ENCODE peak calls at places on chromosomes 1 and 21, in seven cellular contexts. One of them, this sample, is unnamed.

GRCh38 chr1:61170328-61171238 is 88.2 kb downstream of the NFIA start:
- DNase-seq in trophoblast cell: no peak
- DNase-seq in neuronal stem cell: no peak
- DNase-seq in mesendoderm: no peak
- DNase-seq in IMR-90: peak
- DNase-seq in H1: no peak
- DNase-seq in mesenchymal stem cell: no peak
- DNase-seq in this sample: no peak

GRCh38 chr21:29163381-29164115 is 33.1 kb downstream of the MAP3K7CL start:
- DNase-seq in trophoblast cell: peak
- DNase-seq in neuronal stem cell: no peak
- DNase-seq in mesendoderm: no peak
- DNase-seq in IMR-90: no peak
- DNase-seq in H1: no peak
- DNase-seq in mesenchymal stem cell: peak
- DNase-seq in this sample: no peak

GRCh38 chr21:37909936-37910335 is 6.3 kb downstream of the KCNJ6 start:
- DNase-seq in trophoblast cell: no peak
- DNase-seq in neuronal stem cell: no peak
- DNase-seq in mesendoderm: peak
- DNase-seq in IMR-90: no peak
- DNase-seq in H1: no peak
- DNase-seq in mesenchymal stem cell: no peak
- DNase-seq in this sample: no peak

GRCh38 chr1:212310383-212310782 is 25.2 kb downstream of the PPP2R5A start:
- DNase-seq in trophoblast cell: no peak
- DNase-seq in neuronal stem cell: no peak
- DNase-seq in mesendoderm: no peak
- DNase-seq in IMR-90: no peak
- DNase-seq in H1: no peak
- DNase-seq in mesenchymal stem cell: no peak
- DNase-seq in this sample: no peak

GRCh38 chr1:245862812-245863540 is 644.1 kb downstream of the SMYD3 start:
- DNase-seq in trophoblast cell: no peak
- DNase-seq in neuronal stem cell: no peak
- DNase-seq in mesendoderm: no peak
- DNase-seq in IMR-90: no peak
- DNase-seq in H1: no peak
- DNase-seq in mesenchymal stem cell: no peak
- DNase-seq in this sample: no peak

GRCh38 chr1:230550428-230550827 is 91.9 kb upstream of the COG2 start:
- DNase-seq in trophoblast cell: no peak
- DNase-seq in neuronal stem cell: no peak
- DNase-seq in mesendoderm: no peak
- DNase-seq in IMR-90: no peak
- DNase-seq in H1: no peak
- DNase-seq in mesenchymal stem cell: peak
- DNase-seq in this sample: no peak

GRCh38 chr21:42081931-42082381 is 10.8 kb downstream of the UMODL1 start:
- DNase-seq in trophoblast cell: no peak
- DNase-seq in neuronal stem cell: no peak
- DNase-seq in mesendoderm: no peak
- DNase-seq in IMR-90: no peak
- DNase-seq in H1: no peak
- DNase-seq in mesenchymal stem cell: no peak
- DNase-seq in this sample: no peak

GRCh38 chr1:217138173-217138838 is 415.1 kb upstream of the ESRRG start:
- DNase-seq in trophoblast cell: no peak
- DNase-seq in neuronal stem cell: peak
- DNase-seq in mesendoderm: peak
- DNase-seq in IMR-90: no peak
- DNase-seq in H1: no peak
- DNase-seq in mesenchymal stem cell: no peak
- DNase-seq in this sample: no peak

GRCh38 chr1:2177946-2178538 is 16.5 kb downstream of the FAAP20 start:
- DNase-seq in trophoblast cell: no peak
- DNase-seq in neuronal stem cell: no peak
- DNase-seq in mesendoderm: no peak
- DNase-seq in IMR-90: no peak
- DNase-seq in H1: no peak
- DNase-seq in mesenchymal stem cell: no peak
- DNase-seq in this sample: no peak

GRCh38 chr1:2175681-2176454 is 18.7 kb downstream of the FAAP20 start:
- DNase-seq in trophoblast cell: no peak
- DNase-seq in neuronal stem cell: no peak
- DNase-seq in mesendoderm: no peak
- DNase-seq in IMR-90: no peak
- DNase-seq in H1: no peak
- DNase-seq in mesenchymal stem cell: no peak
- DNase-seq in this sample: no peak

GRCh38 chr1:2178875-2179274 is 15.7 kb downstream of the FAAP20 start:
- DNase-seq in trophoblast cell: no peak
- DNase-seq in neuronal stem cell: no peak
- DNase-seq in mesendoderm: no peak
- DNase-seq in IMR-90: no peak
- DNase-seq in H1: no peak
- DNase-seq in mesenchymal stem cell: no peak
- DNase-seq in this sample: no peak

GRCh38 chr1:2176615-2177014 is 18.0 kb downstream of the FAAP20 start:
- DNase-seq in trophoblast cell: no peak
- DNase-seq in neuronal stem cell: no peak
- DNase-seq in mesendoderm: no peak
- DNase-seq in IMR-90: no peak
- DNase-seq in H1: no peak
- DNase-seq in mesenchymal stem cell: no peak
- DNase-seq in this sample: no peak

GRCh38 chr1:2177541-2177940 is 17.0 kb downstream of the FAAP20 start:
- DNase-seq in trophoblast cell: no peak
- DNase-seq in neuronal stem cell: no peak
- DNase-seq in mesendoderm: no peak
- DNase-seq in IMR-90: no peak
- DNase-seq in H1: no peak
- DNase-seq in mesenchymal stem cell: no peak
- DNase-seq in this sample: no peak
- H3K23ac ChIP-seq in trophoblast cell: no peak
- H3K23ac ChIP-seq in neuronal stem cell: peak
- H3K23ac ChIP-seq in mesendoderm: no peak
- H3K23ac ChIP-seq in IMR-90: no peak
- H3K23ac ChIP-seq in H1: no peak
- H3K23ac ChIP-seq in mesenchymal stem cell: no peak
- H3K23ac ChIP-seq in this sample: no peak

GRCh38 chr1:202565890-202566289 is 144.4 kb downstream of the SYT2 start:
- DNase-seq in trophoblast cell: no peak
- DNase-seq in neuronal stem cell: no peak
- DNase-seq in mesendoderm: no peak
- DNase-seq in IMR-90: no peak
- DNase-seq in H1: no peak
- DNase-seq in mesenchymal stem cell: no peak
- DNase-seq in this sample: no peak

GRCh38 chr1:202567747-202568146 is 142.5 kb downstream of the SYT2 start:
- DNase-seq in trophoblast cell: no peak
- DNase-seq in neuronal stem cell: no peak
- DNase-seq in mesendoderm: peak
- DNase-seq in IMR-90: no peak
- DNase-seq in H1: peak
- DNase-seq in mesenchymal stem cell: no peak
- DNase-seq in this sample: peak

GRCh38 chr1:202571719-202572339 is 138.4 kb downstream of the SYT2 start:
- DNase-seq in trophoblast cell: no peak
- DNase-seq in neuronal stem cell: no peak
- DNase-seq in mesendoderm: peak
- DNase-seq in IMR-90: peak
- DNase-seq in H1: no peak
- DNase-seq in mesenchymal stem cell: peak
- DNase-seq in this sample: no peak

GRCh38 chr1:202569393-202570322 is 140.6 kb downstream of the SYT2 start:
- DNase-seq in trophoblast cell: no peak
- DNase-seq in neuronal stem cell: no peak
- DNase-seq in mesendoderm: no peak
- DNase-seq in IMR-90: no peak
- DNase-seq in H1: no peak
- DNase-seq in mesenchymal stem cell: no peak
- DNase-seq in this sample: no peak

DNA sequence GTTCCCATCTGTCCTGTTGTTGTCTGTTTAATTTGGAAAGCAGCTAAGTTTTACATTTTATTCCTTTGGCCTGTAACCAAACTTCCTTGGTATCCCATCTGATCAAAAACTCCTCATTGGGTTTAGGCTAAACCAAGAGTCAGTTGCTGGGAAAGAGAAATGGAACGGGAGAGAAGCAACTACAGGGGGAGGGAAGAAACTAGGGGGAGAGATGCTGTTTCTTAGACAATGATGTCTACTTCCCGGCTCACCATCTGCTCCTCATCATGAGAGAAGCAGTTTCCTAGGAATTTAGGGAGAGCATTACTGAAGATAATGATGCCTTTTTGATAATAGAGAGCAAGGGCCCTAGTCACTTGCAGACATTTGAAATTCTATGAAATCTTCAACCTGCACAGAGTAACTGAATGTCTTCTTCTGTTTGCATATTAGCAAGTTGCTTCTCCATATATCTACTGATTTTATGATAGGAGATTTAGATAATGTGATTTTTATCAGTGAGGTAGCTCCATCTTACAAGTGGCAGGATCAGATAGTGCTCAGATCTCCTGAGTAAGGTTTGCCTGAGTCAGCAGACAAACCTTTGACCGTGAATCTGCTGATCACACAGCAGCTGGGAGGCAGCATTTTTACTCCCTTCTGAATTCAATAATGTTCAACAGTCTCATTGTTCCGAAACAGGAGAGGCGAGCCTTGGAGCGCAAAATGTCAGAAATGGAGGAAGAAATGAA is 141.6 kb downstream of the SYT2 start:
- DNase-seq in trophoblast cell: peak
- DNase-seq in neuronal stem cell: no peak
- DNase-seq in mesendoderm: peak
- DNase-seq in IMR-90: no peak
- DNase-seq in H1: no peak
- DNase-seq in mesenchymal stem cell: no peak
- DNase-seq in this sample: no peak
- H3K9ac ChIP-seq in trophoblast cell: no peak
- H3K9ac ChIP-seq in neuronal stem cell: no peak
- H3K9ac ChIP-seq in mesendoderm: no peak
- H3K9ac ChIP-seq in IMR-90: peak
- H3K9ac ChIP-seq in H1: no peak
- H3K9ac ChIP-seq in mesenchymal stem cell: peak
- H3K9ac ChIP-seq in this sample: no peak

DNA sequence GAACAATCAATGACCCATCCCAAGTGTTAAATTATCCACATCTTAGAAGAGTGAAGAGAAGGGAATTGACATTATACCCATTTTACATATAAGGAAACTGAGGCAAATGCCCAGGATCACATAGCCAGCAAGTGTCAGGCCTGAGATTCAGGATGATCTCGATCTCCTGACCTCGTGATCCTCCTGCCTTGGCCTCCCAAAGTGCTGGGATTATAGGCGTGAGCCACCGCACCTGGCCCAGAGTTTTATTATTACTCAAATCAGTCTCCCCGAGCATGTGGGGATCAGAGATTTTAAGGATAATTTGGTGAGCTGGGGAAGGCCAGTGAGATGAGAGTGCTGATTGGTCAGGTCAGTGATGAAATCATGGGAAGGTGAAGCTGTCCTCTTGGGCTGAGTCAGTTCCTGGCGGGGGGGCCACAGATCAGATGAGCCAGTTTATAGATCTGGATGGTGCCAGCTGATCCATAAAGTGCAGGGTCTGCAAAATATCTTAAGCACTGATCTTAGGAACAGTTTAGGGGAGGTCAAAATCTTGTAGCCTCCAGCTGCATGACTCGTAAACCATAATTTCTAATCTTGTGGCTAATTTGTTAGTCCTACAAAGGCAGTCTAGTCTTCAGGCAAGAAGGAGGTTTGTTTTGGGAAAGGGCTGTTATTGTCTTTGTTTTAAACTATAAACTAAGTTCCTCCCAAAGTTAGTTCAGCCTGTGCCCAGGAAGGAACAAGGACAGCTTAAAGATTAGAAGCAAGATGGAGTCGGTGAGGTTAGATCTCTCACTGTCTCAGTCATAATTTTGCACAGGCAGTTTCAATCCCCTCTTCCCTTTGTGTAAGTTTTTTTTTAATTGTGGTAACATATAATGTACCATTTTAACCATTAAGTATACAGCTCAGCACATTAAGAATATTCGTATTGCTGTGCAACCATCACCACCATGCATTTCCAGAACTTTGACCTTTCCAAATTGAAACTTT is 39.6 kb downstream of the PTAFR start:
- DNase-seq in trophoblast cell: no peak
- DNase-seq in neuronal stem cell: no peak
- DNase-seq in mesendoderm: no peak
- DNase-seq in IMR-90: peak
- DNase-seq in H1: no peak
- DNase-seq in mesenchymal stem cell: peak
- DNase-seq in this sample: no peak
- H3K23ac ChIP-seq in trophoblast cell: no peak
- H3K23ac ChIP-seq in neuronal stem cell: no peak
- H3K23ac ChIP-seq in mesendoderm: no peak
- H3K23ac ChIP-seq in IMR-90: no peak
- H3K23ac ChIP-seq in H1: no peak
- H3K23ac ChIP-seq in mesenchymal stem cell: no peak
- H3K23ac ChIP-seq in this sample: no peak

GRCh38 chr21:43721225-43721605 is 2.3 kb downstream of the PDXK start:
- DNase-seq in trophoblast cell: peak
- DNase-seq in neuronal stem cell: no peak
- DNase-seq in mesendoderm: no peak
- DNase-seq in IMR-90: no peak
- DNase-seq in H1: no peak
- DNase-seq in mesenchymal stem cell: no peak
- DNase-seq in this sample: no peak

GRCh38 chr21:43718872-43719747 is at the start of gene PDXK:
- DNase-seq in trophoblast cell: peak
- DNase-seq in neuronal stem cell: peak
- DNase-seq in mesendoderm: peak
- DNase-seq in IMR-90: peak
- DNase-seq in H1: no peak
- DNase-seq in mesenchymal stem cell: peak
- DNase-seq in this sample: peak

GRCh38 chr21:43721939-43722338 is 3.0 kb downstream of the PDXK start:
- DNase-seq in trophoblast cell: no peak
- DNase-seq in neuronal stem cell: no peak
- DNase-seq in mesendoderm: no peak
- DNase-seq in IMR-90: no peak
- DNase-seq in H1: no peak
- DNase-seq in mesenchymal stem cell: no peak
- DNase-seq in this sample: no peak

GRCh38 chr21:43719748-43720538 is 1.0 kb downstream of the PDXK start:
- DNase-seq in trophoblast cell: no peak
- DNase-seq in neuronal stem cell: no peak
- DNase-seq in mesendoderm: no peak
- DNase-seq in IMR-90: no peak
- DNase-seq in H1: no peak
- DNase-seq in mesenchymal stem cell: peak
- DNase-seq in this sample: peak

DNA sequence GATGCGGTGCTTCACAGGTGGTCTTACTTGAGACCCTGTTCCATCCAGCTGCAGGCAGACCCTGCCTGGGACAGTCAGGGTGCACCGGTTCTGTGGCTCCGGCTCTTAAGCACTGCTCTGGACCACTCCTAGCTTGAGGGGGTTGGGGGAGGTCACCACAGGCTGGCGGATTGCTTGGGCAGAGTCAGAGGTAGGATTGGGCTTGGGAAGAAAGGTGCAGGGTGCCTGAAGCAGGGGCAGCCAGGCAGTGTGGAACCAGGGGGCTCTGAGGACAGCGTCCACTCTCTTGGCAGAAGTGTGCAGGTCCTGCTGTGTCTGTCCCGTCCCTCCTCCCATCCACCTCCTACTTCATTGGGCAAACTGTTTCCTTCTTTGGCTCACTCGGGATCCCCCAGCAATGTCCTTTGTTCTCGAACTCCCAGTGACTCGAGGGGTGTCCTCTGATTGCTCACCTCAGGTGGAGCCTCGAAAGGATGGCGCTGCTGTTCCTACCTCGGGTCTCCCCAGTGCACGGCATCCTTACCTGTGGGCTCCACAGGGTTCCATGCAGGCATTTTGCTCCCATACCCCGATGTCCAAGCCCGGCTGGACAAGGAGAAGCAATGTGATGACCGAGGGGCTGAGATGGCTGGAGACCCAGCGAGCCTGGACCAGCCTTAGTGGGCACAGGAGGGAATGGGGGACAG is 1.8 kb downstream of the PDXK start:
- DNase-seq in trophoblast cell: no peak
- DNase-seq in neuronal stem cell: no peak
- DNase-seq in mesendoderm: no peak
- DNase-seq in IMR-90: no peak
- DNase-seq in H1: no peak
- DNase-seq in mesenchymal stem cell: no peak
- DNase-seq in this sample: peak
- H3K9ac ChIP-seq in trophoblast cell: peak
- H3K9ac ChIP-seq in neuronal stem cell: peak
- H3K9ac ChIP-seq in mesendoderm: peak
- H3K9ac ChIP-seq in IMR-90: peak
- H3K9ac ChIP-seq in H1: no peak
- H3K9ac ChIP-seq in mesenchymal stem cell: peak
- H3K9ac ChIP-seq in this sample: no peak

This sample was measured in H9.